ENCODE peak calls at places on chromosomes 4 and X, in nine cellular contexts. W, F, D, J, C, E, I, M and O are unnamed samples.

GRCh38 chrX:12115377-12115776 is 22.9 kb upstream of the FRMPD4 start:
- DNase-seq in F (peak), W (no peak), I (no peak), D (no peak), M (no peak), C (peak), E (peak), J (no peak), O (no peak)

GRCh38 chr4:128061566-128062536 is 739 bp downstream of the LARP1B start:
- DNase-seq in C (peak), F (peak), M (peak), E (peak), D (peak), W (peak), J (peak), I (peak), O (peak)

GRCh38 chr4:119211856-119212250 is 660 bp upstream of the USP53 start:
- DNase-seq in F (no peak), D (peak), C (no peak), M (no peak), J (no peak), I (no peak), E (peak), W (no peak), O (no peak)

GRCh38 chrX:75115707-75116413 is 40.2 kb downstream of the ABCB7 start:
- DNase-seq in W (no peak), C (no peak), E (no peak), D (no peak), F (no peak), I (no peak), M (no peak), J (no peak), O (no peak)

GRCh38 chrX:80578518-80579105 is 158.4 kb downstream of the TENT5D start:
- DNase-seq in I (no peak), W (peak), C (peak), F (no peak), E (peak), D (peak), J (peak), M (no peak), O (peak)

GRCh38 chrX:57156397-57157049 is 19.3 kb upstream of the SPIN2A start:
- DNase-seq in M (no peak), J (peak), D (peak), F (peak), E (peak), I (no peak), C (peak), W (peak), O (peak)

GRCh38 chr4:306551-306961 is 1.3 kb upstream of the ZNF732 start:
- DNase-seq in E (no peak), I (no peak), W (no peak), M (no peak), J (no peak), F (no peak), D (no peak), C (no peak), O (no peak)

GRCh38 chr4:146333187-146333894 is 119.0 kb downstream of the REELD1 start:
- DNase-seq in W (peak), I (no peak), M (no peak), C (peak), J (peak), F (no peak), E (peak), D (peak), O (peak)

GRCh38 chr4:152937535-152938236 is 1.6 kb downstream of the FHDC1 start:
- DNase-seq in F (peak), C (peak), E (peak), D (peak), J (peak), M (no peak), I (peak), W (peak), O (peak)

GRCh38 chr4:48620861-48621260 is 130.8 kb downstream of the ZAR1 start:
- DNase-seq in F (no peak), W (no peak), M (no peak), I (no peak), D (no peak), C (no peak), J (no peak), E (no peak), O (no peak)

GRCh38 chr4:128600996-128601857 is 208.3 kb upstream of the JADE1 start:
- DNase-seq in I (peak), E (peak), D (peak), M (no peak), C (peak), J (peak), W (peak), F (peak), O (peak)

GRCh38 chr4:152033621-152034020 is 272.8 kb upstream of the GATB start:
- DNase-seq in W (no peak), F (no peak), E (no peak), C (no peak), J (no peak), M (no peak), D (peak), I (no peak), O (no peak)

GRCh38 chr4:146229406-146229805 is 15.1 kb downstream of the REELD1 start:
- DNase-seq in F (no peak), W (no peak), I (no peak), D (no peak), M (no peak), J (no peak), E (no peak), C (no peak), O (no peak)

GRCh38 chr4:3482707-3483106 is 19.6 kb downstream of the DOK7 start:
- DNase-seq in I (no peak), E (no peak), M (no peak), D (no peak), F (no peak), J (no peak), C (no peak), W (no peak), O (no peak)

GRCh38 chr4:92599044-92599443 is 295.3 kb downstream of the GRID2 start:
- DNase-seq in C (peak), I (no peak), M (no peak), D (no peak), W (no peak), J (no peak), E (no peak), F (no peak), O (no peak)

GRCh38 chr4:41509411-41510008 is 28.4 kb upstream of the LIMCH1 start:
- DNase-seq in E (no peak), D (no peak), I (peak), C (no peak), W (no peak), F (no peak), J (no peak), M (no peak), O (no peak)

GRCh38 chr4:158938462-158939044 is 164.3 kb upstream of the RAPGEF2 start:
- DNase-seq in C (no peak), J (no peak), F (no peak), E (no peak), W (no peak), M (no peak), I (no peak), D (peak), O (peak)

GRCh38 chr4:87932718-87933136 is 42.8 kb upstream of the SPP1 start:
- DNase-seq in I (no peak), D (no peak), C (no peak), W (no peak), M (no peak), F (peak), E (no peak), J (no peak), O (no peak)

GRCh38 chr4:14877246-14878220 is 124.7 kb upstream of the CPEB2 start:
- DNase-seq in J (no peak), F (no peak), D (no peak), E (no peak), I (peak), C (no peak), W (no peak), M (no peak), O (no peak)

GRCh38 chrX:121064579-121064978 is 17.2 kb downstream of the GLUD2 start:
- DNase-seq in I (no peak), E (no peak), W (no peak), M (no peak), C (no peak), J (no peak), F (no peak), D (no peak), O (no peak)

GRCh38 chr4:183118585-183118984 is 19.5 kb downstream of the WWC2 start:
- DNase-seq in D (peak), M (no peak), E (peak), F (no peak), W (peak), C (no peak), J (peak), I (no peak), O (peak)

GRCh38 chrX:138710311-138710791 is 1.2 kb downstream of the FGF13 start:
- DNase-seq in W (no peak), M (no peak), E (no peak), J (no peak), F (peak), C (peak), D (peak), I (no peak), O (no peak)